ENCODE peak calls at places on chromosomes 3 and 15, in seven cellular contexts. T, M, H, R, C, O and S are unnamed samples.

GRCh38 chr3:45123841-45124269 is 22.3 kb downstream of the CDCP1 start:
- DNase-seq in T (no peak), M (no peak), H (no peak), R (no peak), C (peak; percentile 91), O (no peak), S (no peak)

GRCh38 chr3:177294221-177294620 is 96.9 kb upstream of the TBL1XR1 start:
- DNase-seq in T (no peak), M (no peak), H (no peak), R (no peak), C (peak; percentile 69), O (no peak), S (no peak)

GRCh38 chr15:97319316-97319715 is 641.2 kb upstream of the ARRDC4 start:
- DNase-seq in T (no peak), M (no peak), H (no peak), R (no peak), C (no peak), O (no peak), S (no peak)

GRCh38 chr15:82832601-82833209 is 23.3 kb downstream of the WHAMM start:
- DNase-seq in T (peak; percentile 99), M (no peak), H (no peak), R (no peak), C (peak; percentile 93), O (no peak), S (no peak)

GRCh38 chr3:33911525-33912322 is 113.3 kb downstream of the PDCD6IP start:
- DNase-seq in T (peak; percentile 75), M (no peak), H (no peak), R (no peak), C (peak; percentile 65), O (no peak), S (no peak)

GRCh38 chr3:128950223-128950938 is 43.5 kb downstream of the CFAP92 start:
- DNase-seq in T (no peak), M (no peak), H (peak; percentile 19), R (peak; percentile 6), C (peak; percentile 38), O (no peak), S (peak; percentile 59)

GRCh38 chr3:51581529-51581928 is 43.0 kb downstream of the RAD54L2 start:
- DNase-seq in T (peak; percentile 38), M (no peak), H (peak; percentile 55), R (no peak), C (peak; percentile 48), O (no peak), S (no peak)

GRCh38 chr15:25171856-25172687 is 217.3 kb downstream of the SNRPN start:
- DNase-seq in T (no peak), M (peak; percentile 4), H (no peak), R (no peak), C (no peak), O (peak; percentile 57), S (no peak)

GRCh38 chr15:60982249-60982932 is 246.7 kb downstream of the RORA start:
- DNase-seq in T (no peak), M (no peak), H (no peak), R (no peak), C (peak; percentile 26), O (no peak), S (no peak)

GRCh38 chr3:161149529-161149928 is 44.4 kb upstream of the B3GALNT1 start:
- DNase-seq in T (peak; percentile 8), M (no peak), H (no peak), R (no peak), C (no peak), O (no peak), S (no peak)

GRCh38 chr3:110246796-110247369 is 824.7 kb upstream of the NECTIN3 start:
- DNase-seq in T (no peak), M (no peak), H (no peak), R (no peak), C (no peak), O (no peak), S (no peak)

GRCh38 chr3:110795163-110795562 is 276.5 kb upstream of the NECTIN3 start:
- DNase-seq in T (no peak), M (no peak), H (no peak), R (no peak), C (no peak), O (no peak), S (no peak)

GRCh38 chr3:133268772-133269171 is 131.1 kb upstream of the BFSP2 start:
- DNase-seq in T (no peak), M (no peak), H (peak; percentile 15), R (no peak), C (no peak), O (no peak), S (no peak)

GRCh38 chr15:38069001-38069400 is 134.6 kb downstream of the TMCO5A start:
- DNase-seq in T (peak; percentile 75), M (no peak), H (no peak), R (no peak), C (peak; percentile 85), O (no peak), S (no peak)

GRCh38 chr3:175346573-175347356 is 487.6 kb downstream of the NAALADL2 start:
- DNase-seq in T (no peak), M (no peak), H (peak; percentile 3), R (no peak), C (peak; percentile 95), O (peak; percentile 66), S (no peak)

GRCh38 chr3:52468336-52468735 is 12.9 kb downstream of the NISCH start:
- DNase-seq in T (no peak), M (no peak), H (no peak), R (no peak), C (no peak), O (no peak), S (no peak)

GRCh38 chr15:51401872-51402517 is 60.5 kb downstream of the GLDN start:
- DNase-seq in T (peak; percentile 51), M (peak; percentile 41), H (peak; percentile 2), R (peak; percentile 27), C (peak; percentile 26), O (peak; percentile 73), S (peak; percentile 45)

GRCh38 chr15:69755571-69756310 is 303.1 kb downstream of the RPLP1 start:
- DNase-seq in T (peak; percentile 70), M (no peak), H (no peak), R (no peak), C (no peak), O (no peak), S (no peak)

GRCh38 chr3:165259518-165260193 is 63.5 kb upstream of the SLITRK3 start:
- DNase-seq in T (no peak), M (no peak), H (no peak), R (no peak), C (no peak), O (no peak), S (no peak)

GRCh38 chr3:161474139-161474538 is 22.5 kb upstream of the OTOL1 start:
- DNase-seq in T (peak; percentile 29), M (no peak), H (no peak), R (no peak), C (no peak), O (no peak), S (no peak)

GRCh38 chr3:44992555-44993470 is 16.8 kb downstream of the EXOSC7 start:
- DNase-seq in T (no peak), M (no peak), H (no peak), R (no peak), C (no peak), O (no peak), S (peak; percentile 39)

GRCh38 chr15:45414215-45414885 is 36.0 kb upstream of the GATM start:
- DNase-seq in T (no peak), M (no peak), H (no peak), R (no peak), C (no peak), O (no peak), S (no peak)

GRCh38 chr3:181694805-181695660 is 16.7 kb upstream of the SOX2 start:
- DNase-seq in T (no peak), M (no peak), H (no peak), R (peak; percentile 65), C (no peak), O (peak; percentile 84), S (no peak)

GRCh38 chr3:14152963-14153355 is 25.4 kb downstream of the XPC start:
- DNase-seq in T (no peak), M (no peak), H (no peak), R (no peak), C (no peak), O (no peak), S (no peak)

GRCh38 chr3:30282052-30282708 is 324.2 kb upstream of the TGFBR2 start:
- DNase-seq in T (no peak), M (no peak), H (no peak), R (no peak), C (peak; percentile 93), O (no peak), S (peak; percentile 18)

GRCh38 chr15:70293138-70293537 is 195.4 kb upstream of the TLE3 start:
- DNase-seq in T (no peak), M (no peak), H (no peak), R (no peak), C (no peak), O (no peak), S (no peak)

GRCh38 chr3:14397531-14397930 is 4.9 kb upstream of the SLC6A6 start:
- DNase-seq in T (no peak), M (no peak), H (no peak), R (peak; percentile 17), C (no peak), O (peak; percentile 71), S (no peak)

GRCh38 chr15:64249406-64249805 is 86.6 kb upstream of the PPIB start:
- DNase-seq in T (no peak), M (no peak), H (no peak), R (no peak), C (no peak), O (no peak), S (no peak)

GRCh38 chr3:42655980-42656679 is 2.6 kb downstream of the ZBTB47 start:
- DNase-seq in T (no peak), M (no peak), H (no peak), R (no peak), C (peak; percentile 45), O (no peak), S (peak; percentile 58)